ENCODE peak calls at places on chromosomes 11 and 22, in four cellular contexts. G is AG08396, K is small intestine, A is iris pigment epithelial cell. L is an unnamed sample.

GRCh38 chr11:32033067-32033466 is 57.8 kb upstream of the RCN1 start:
- DNase-seq in A (peak), G (no peak), K (no peak), L (no peak)

GRCh38 chr11:71992331-71992730 is 6.4 kb upstream of the IL18BP start:
- DNase-seq in K (no peak), A (no peak), G (no peak), L (no peak)

GRCh38 chr22:48758021-48758561 is 1069.6 kb downstream of the BRD1 start:
- DNase-seq in A (no peak), K (peak), G (no peak), L (no peak)

GRCh38 chr11:7571640-7572000 is 57.8 kb downstream of the PPFIBP2 start:
- DNase-seq in A (peak), K (peak), G (peak), L (no peak)

GRCh38 chr11:73012121-73012863 is 129.8 kb downstream of the FCHSD2 start:
- DNase-seq in K (no peak), A (peak), G (no peak), L (no peak)

GRCh38 chr22:27100789-27101188 is 443.4 kb downstream of the MIAT start:
- DNase-seq in A (peak), K (no peak), G (peak), L (no peak)

GRCh38 chr11:13105237-13105844 is 96.2 kb downstream of the RASSF10 start:
- DNase-seq in K (peak), A (no peak), G (no peak), L (no peak)

GRCh38 chr11:83836883-83837654 is 550.9 kb upstream of the CCDC90B start:
- DNase-seq in K (peak), G (peak), A (peak), L (no peak)

GRCh38 chr11:69906453-69906907 is 87.3 kb upstream of the FGF3 start:
- DNase-seq in K (no peak), A (no peak), G (no peak), L (no peak)

GRCh38 chr11:94305146-94305545 is 766 bp downstream of the IZUMO1R start:
- DNase-seq in A (peak), G (peak), K (no peak), L (no peak)

GRCh38 chr11:19872526-19873135 is 160.0 kb downstream of the NAV2 start:
- DNase-seq in G (no peak), A (no peak), K (no peak), L (no peak)

GRCh38 chr11:77174559-77174958 is 46.5 kb downstream of the MYO7A start:
- DNase-seq in A (no peak), G (no peak), K (no peak), L (no peak)

GRCh38 chr11:20368441-20368840 is 4.9 kb downstream of the HTATIP2 start:
- DNase-seq in A (no peak), K (no peak), G (no peak), L (no peak)

GRCh38 chr22:23079814-23080521 is 9.6 kb downstream of the GNAZ start:
- DNase-seq in G (no peak), K (peak), A (no peak), L (no peak)

GRCh38 chr22:28992565-28993326 is 68.9 kb downstream of the C22orf31 start:
- DNase-seq in K (no peak), G (no peak), A (no peak), L (no peak)

GRCh38 chr11:107691003-107691402 is 20.9 kb downstream of the SLN start:
- DNase-seq in G (no peak), A (peak), K (no peak), L (no peak)

GRCh38 chr11:95790933-95791247 is 592 bp downstream of the CEP57 start:
- DNase-seq in A (peak), K (peak), G (peak), L (peak)

GRCh38 chr11:47161134-47161854 is 15.4 kb downstream of the ARFGAP2 start:
- DNase-seq in A (peak), K (peak), G (peak), L (no peak)

GRCh38 chr11:132278801-132279574 is 908.6 kb downstream of the NTM start:
- DNase-seq in K (peak), G (peak), A (peak), L (no peak)

GRCh38 chr11:117647872-117648271 is 149.1 kb downstream of the DSCAML1 start:
- DNase-seq in G (no peak), K (no peak), A (no peak), L (no peak)

GRCh38 chr11:72083414-72083813 is 2.8 kb downstream of the LRRC51 start:
- DNase-seq in K (no peak), G (no peak), A (no peak), L (no peak)

GRCh38 chr11:122201126-122201525 is 85.1 kb upstream of the BLID start:
- DNase-seq in A (peak), K (no peak), G (no peak), L (no peak)

GRCh38 chr11:63608353-63609345 is 5.6 kb downstream of the PLAAT3 start:
- DNase-seq in K (no peak), G (peak), A (peak), L (no peak)

GRCh38 chr22:43060213-43060612 is 29.0 kb downstream of the TTLL1 start:
- DNase-seq in G (peak), K (peak), A (peak), L (no peak)

GRCh38 chr22:28799125-28799833 is 1.1 kb downstream of the XBP1 start:
- DNase-seq in G (peak), A (peak), K (peak), L (no peak)

GRCh38 chr11:57453543-57454177 is 6.7 kb upstream of the RTN4RL2 start:
- DNase-seq in A (no peak), K (peak), G (no peak), L (no peak)

GRCh38 chr11:11806586-11806985 is 35.2 kb upstream of the USP47 start:
- DNase-seq in G (no peak), K (no peak), A (no peak), L (no peak)

GRCh38 chr22:32985899-32986772 is 72.0 kb downstream of the SYN3 start:
- DNase-seq in G (peak), K (peak), A (peak), L (no peak)

GRCh38 chr11:107301886-107302285 is 155.7 kb downstream of the CWF19L2 start:
- DNase-seq in K (no peak), G (no peak), A (peak), L (no peak)

GRCh38 chr22:40709752-40710413 is 30.6 kb downstream of the MCHR1 start:
- DNase-seq in K (no peak), G (peak), A (peak), L (no peak)

GRCh38 chr11:2583605-2583958 is 116.2 kb downstream of the KCNQ1OT1 start:
- DNase-seq in A (no peak), G (no peak), K (no peak), L (no peak)

GRCh38 chr11:59973097-59973496 is 9.3 kb downstream of the OOSP4A start:
- DNase-seq in G (no peak), A (no peak), K (no peak), L (no peak)

GRCh38 chr22:43333978-43334377 is 9.2 kb downstream of the SCUBE1 start:
- DNase-seq in A (no peak), K (no peak), G (no peak), L (no peak)